ENCODE peak calls at places on chromosomes 6 and 20, in six cellular contexts. Z is NCI-H69; Q is pancreas; L is H9; G is GOT3; K is stimulated activated CD8-positive, alpha-beta memory T cell treated with anti-CD3 and anti-CD28 coated beads, Interleukin-7, amount 100 ng/mL, for 48 hours. T is an unnamed sample.
A peak's percentile ranks its signal among the peaks of the same experiment; 100 is the strongest.

GRCh38 chr6:45658396-45658795 is 280.7 kb upstream of the SUPT3H start:
- DNase-seq in Z (no peak), Q (no peak), L (no peak), G (no peak), K (no peak), T (no peak)

GRCh38 chr6:67608099-67608749 is 1026.9 kb upstream of the ADGRB3 start:
- DNase-seq in Z (peak; percentile 90), Q (no peak), L (no peak), G (no peak), K (no peak), T (no peak)

GRCh38 chr20:22575087-22575721 is 9.2 kb downstream of the FOXA2 start:
- DNase-seq in Z (peak; percentile 99), Q (no peak), L (no peak), G (no peak), K (no peak), T (no peak)

GRCh38 chr20:19274001-19274400 is 61.6 kb downstream of the SLC24A3 start:
- DNase-seq in Z (no peak), Q (no peak), L (no peak), G (no peak), K (no peak), T (no peak)

GRCh38 chr6:157974341-157974894 is 7.2 kb upstream of the SYNJ2 start:
- DNase-seq in Z (no peak), Q (no peak), L (no peak), G (no peak), K (no peak), T (no peak)

GRCh38 chr6:17059820-17060219 is 42.0 kb upstream of the STMND1 start:
- DNase-seq in Z (no peak), Q (no peak), L (no peak), G (no peak), K (no peak), T (no peak)

GRCh38 chr20:10172998-10173655 is 45.5 kb upstream of the SNAP25 start:
- DNase-seq in Z (peak; percentile 67), Q (no peak), L (no peak), G (no peak), K (no peak), T (no peak)

GRCh38 chr6:155301867-155302266 is 12.4 kb downstream of the TFB1M start:
- DNase-seq in Z (no peak), Q (no peak), L (no peak), G (no peak), K (no peak), T (no peak)

GRCh38 chr6:165913676-165914570 is 250.9 kb upstream of the PDE10A start:
- DNase-seq in Z (no peak), Q (no peak), L (no peak), G (no peak), K (no peak), T (no peak)

GRCh38 chr6:42659806-42660205 is 62.6 kb downstream of the PRPH2 start:
- DNase-seq in Z (no peak), Q (no peak), L (no peak), G (no peak), K (no peak), T (no peak)

GRCh38 chr20:35270021-35270902 is 7.7 kb downstream of the MMP24OS start:
- DNase-seq in Z (no peak), Q (no peak), L (no peak), G (no peak), K (no peak), T (no peak)

GRCh38 chr6:21331221-21331620 is 262.3 kb upstream of the SOX4 start:
- DNase-seq in Z (no peak), Q (peak; percentile 27), L (no peak), G (no peak), K (no peak), T (no peak)

GRCh38 chr6:117531346-117531745 is 48.9 kb downstream of the DCBLD1 start:
- DNase-seq in Z (no peak), Q (no peak), L (no peak), G (no peak), K (no peak), T (no peak)

GRCh38 chr20:58707770-58708169 is 15.2 kb downstream of the NPEPL1 start:
- DNase-seq in Z (no peak), Q (peak; percentile 10), L (no peak), G (no peak), K (no peak), T (no peak)

GRCh38 chr20:4987130-4987529 is 14.2 kb downstream of the SLC23A2 start:
- DNase-seq in Z (no peak), Q (no peak), L (no peak), G (no peak), K (no peak), T (no peak)

GRCh38 chr20:59210186-59210585 is 46.6 kb downstream of the ZNF831 start:
- DNase-seq in Z (no peak), Q (no peak), L (no peak), G (no peak), K (no peak), T (no peak)

GRCh38 chr6:137389150-137389664 is 105.0 kb downstream of the OLIG3 start:
- DNase-seq in Z (no peak), Q (no peak), L (no peak), G (no peak), K (peak; percentile 69), T (no peak)

GRCh38 chr6:35166160-35166919 is 25.2 kb upstream of the TCP11 start:
- DNase-seq in Z (peak; percentile 93), Q (no peak), L (no peak), G (no peak), K (no peak), T (no peak)

T was measured in H7.